ENCODE peak calls at places on chromosomes 11 and 22, in seven cellular contexts. One of them, this sample, is unnamed.

GRCh38 chr22:46052801-46053562 is 76.0 kb upstream of the WNT7B start:
- DNase-seq in brain microvascular endothelial cell: no peak
- DNase-seq in K562: no peak
- DNase-seq in lung: peak; percentile 58
- DNase-seq in neural progenitor cell: no peak
- DNase-seq in BJ: no peak
- DNase-seq in GM20000: no peak
- DNase-seq in this sample: peak; percentile 66

GRCh38 chr22:40322061-40322460 is 24.2 kb upstream of the ADSL start:
- DNase-seq in brain microvascular endothelial cell: no peak
- DNase-seq in K562: peak; percentile 68
- DNase-seq in lung: no peak
- DNase-seq in neural progenitor cell: no peak
- DNase-seq in BJ: no peak
- DNase-seq in GM20000: no peak
- DNase-seq in this sample: no peak

GRCh38 chr11:8709002-8709672 is 26.5 kb downstream of the RPL27A start:
- DNase-seq in brain microvascular endothelial cell: no peak
- DNase-seq in K562: no peak
- DNase-seq in lung: no peak
- DNase-seq in neural progenitor cell: no peak
- DNase-seq in BJ: peak; percentile 96
- DNase-seq in GM20000: no peak
- DNase-seq in this sample: no peak

GRCh38 chr11:66768818-66769217 is 39.8 kb upstream of the SPTBN2 start:
- DNase-seq in brain microvascular endothelial cell: peak; percentile 4
- DNase-seq in K562: no peak
- DNase-seq in lung: no peak
- DNase-seq in neural progenitor cell: no peak
- DNase-seq in BJ: no peak
- DNase-seq in GM20000: no peak
- DNase-seq in this sample: peak; percentile 71

GRCh38 chr11:126426820-126427749 is 71.6 kb downstream of the ST3GAL4 start:
- DNase-seq in brain microvascular endothelial cell: no peak
- DNase-seq in K562: no peak
- DNase-seq in lung: peak; percentile 54
- DNase-seq in neural progenitor cell: no peak
- DNase-seq in BJ: no peak
- DNase-seq in GM20000: no peak
- DNase-seq in this sample: no peak

GRCh38 chr11:134755535-134755934 is 343.5 kb upstream of the B3GAT1 start:
- DNase-seq in brain microvascular endothelial cell: no peak
- DNase-seq in K562: no peak
- DNase-seq in lung: peak; percentile 25
- DNase-seq in neural progenitor cell: no peak
- DNase-seq in BJ: no peak
- DNase-seq in GM20000: no peak
- DNase-seq in this sample: no peak

GRCh38 chr11:12005476-12005875 is 3.0 kb downstream of the DKK3 start:
- DNase-seq in brain microvascular endothelial cell: no peak
- DNase-seq in K562: no peak
- DNase-seq in lung: no peak
- DNase-seq in neural progenitor cell: no peak
- DNase-seq in BJ: peak; percentile 55
- DNase-seq in GM20000: no peak
- DNase-seq in this sample: peak; percentile 61

GRCh38 chr22:38069372-38070249 is 12.4 kb downstream of the PICK1 start:
- DNase-seq in brain microvascular endothelial cell: peak; percentile 62
- DNase-seq in K562: peak; percentile 62
- DNase-seq in lung: no peak
- DNase-seq in neural progenitor cell: peak; percentile 73
- DNase-seq in BJ: no peak
- DNase-seq in GM20000: no peak
- DNase-seq in this sample: no peak

GRCh38 chr22:41405588-41405987 is 23.8 kb downstream of the TEF start:
- DNase-seq in brain microvascular endothelial cell: no peak
- DNase-seq in K562: no peak
- DNase-seq in lung: no peak
- DNase-seq in neural progenitor cell: no peak
- DNase-seq in BJ: no peak
- DNase-seq in GM20000: peak; percentile 49
- DNase-seq in this sample: no peak

GRCh38 chr22:27918351-27919221 is 470 bp downstream of the PITPNB start:
- DNase-seq in brain microvascular endothelial cell: peak; percentile 17
- DNase-seq in K562: peak; percentile 66
- DNase-seq in lung: peak; percentile 50
- DNase-seq in neural progenitor cell: peak; percentile 80
- DNase-seq in BJ: no peak
- DNase-seq in GM20000: peak; percentile 53
- DNase-seq in this sample: peak; percentile 60

GRCh38 chr22:25351631-25352293 is 132.3 kb downstream of the CRYBB2 start:
- DNase-seq in brain microvascular endothelial cell: no peak
- DNase-seq in K562: no peak
- DNase-seq in lung: no peak
- DNase-seq in neural progenitor cell: no peak
- DNase-seq in BJ: no peak
- DNase-seq in GM20000: no peak
- DNase-seq in this sample: no peak

GRCh38 chr11:64234840-64235379 is 526 bp downstream of the VEGFB start:
- DNase-seq in brain microvascular endothelial cell: no peak
- DNase-seq in K562: peak; percentile 44
- DNase-seq in lung: no peak
- DNase-seq in neural progenitor cell: peak; percentile 64
- DNase-seq in BJ: no peak
- DNase-seq in GM20000: no peak
- DNase-seq in this sample: no peak
- TF ChIP-seq CTCF in brain microvascular endothelial cell: no peak
- TF ChIP-seq CTCF in K562: no peak
- TF ChIP-seq CTCF in lung: no peak
- TF ChIP-seq CTCF in neural progenitor cell: peak; percentile 5
- TF ChIP-seq CTCF in BJ: no peak
- TF ChIP-seq CTCF in GM20000: no peak
- TF ChIP-seq CTCF in this sample: no peak

GRCh38 chr22:47154621-47155081 is 392.2 kb downstream of the TBC1D22A start:
- DNase-seq in brain microvascular endothelial cell: no peak
- DNase-seq in K562: no peak
- DNase-seq in lung: no peak
- DNase-seq in neural progenitor cell: no peak
- DNase-seq in BJ: no peak
- DNase-seq in GM20000: no peak
- DNase-seq in this sample: peak; percentile 17
- TF ChIP-seq CTCF in brain microvascular endothelial cell: peak; percentile 17
- TF ChIP-seq CTCF in K562: no peak
- TF ChIP-seq CTCF in lung: no peak
- TF ChIP-seq CTCF in neural progenitor cell: no peak
- TF ChIP-seq CTCF in BJ: peak; percentile 20
- TF ChIP-seq CTCF in GM20000: no peak
- TF ChIP-seq CTCF in this sample: no peak

DNA sequence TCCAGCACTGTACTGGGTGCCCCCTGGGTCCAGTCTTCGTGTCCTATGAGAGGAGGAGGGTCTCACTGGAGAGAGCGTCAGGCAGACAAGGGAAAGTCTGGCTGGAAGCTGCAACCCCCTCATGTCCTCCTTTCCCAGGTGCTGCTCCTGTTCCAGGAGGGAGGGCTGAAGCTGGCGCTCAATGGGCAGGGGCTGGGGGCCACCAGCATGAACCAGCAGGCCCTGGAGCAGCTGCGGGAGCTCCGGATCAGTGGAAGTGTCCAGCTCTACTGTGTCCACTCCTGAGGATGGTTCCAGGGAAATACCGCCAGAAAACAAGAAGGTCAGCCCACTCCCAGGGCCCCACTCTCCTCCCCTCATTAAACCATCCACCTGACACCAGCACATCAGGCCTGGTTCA is 10.2 kb downstream of the LGALS12 start:
- DNase-seq in brain microvascular endothelial cell: no peak
- DNase-seq in K562: no peak
- DNase-seq in lung: no peak
- DNase-seq in neural progenitor cell: no peak
- DNase-seq in BJ: no peak
- DNase-seq in GM20000: no peak
- DNase-seq in this sample: no peak
- TF ChIP-seq CTCF in brain microvascular endothelial cell: no peak
- TF ChIP-seq CTCF in K562: no peak
- TF ChIP-seq CTCF in lung: no peak
- TF ChIP-seq CTCF in neural progenitor cell: no peak
- TF ChIP-seq CTCF in BJ: no peak
- TF ChIP-seq CTCF in GM20000: no peak
- TF ChIP-seq CTCF in this sample: no peak

GRCh38 chr22:16721969-16722368 is 103.2 kb downstream of the XKR3 start:
- DNase-seq in brain microvascular endothelial cell: no peak
- DNase-seq in K562: no peak
- DNase-seq in lung: no peak
- DNase-seq in neural progenitor cell: no peak
- DNase-seq in BJ: no peak
- DNase-seq in GM20000: no peak
- DNase-seq in this sample: no peak

GRCh38 chr22:16717699-16718558 is 107.3 kb downstream of the XKR3 start:
- DNase-seq in brain microvascular endothelial cell: no peak
- DNase-seq in K562: peak; percentile 74
- DNase-seq in lung: no peak
- DNase-seq in neural progenitor cell: no peak
- DNase-seq in BJ: no peak
- DNase-seq in GM20000: no peak
- DNase-seq in this sample: no peak
- TF ChIP-seq CTCF in brain microvascular endothelial cell: no peak
- TF ChIP-seq CTCF in K562: peak; percentile 60
- TF ChIP-seq CTCF in lung: no peak
- TF ChIP-seq CTCF in neural progenitor cell: no peak
- TF ChIP-seq CTCF in BJ: no peak
- TF ChIP-seq CTCF in GM20000: no peak
- TF ChIP-seq CTCF in this sample: no peak

This sample was measured in epithelial cell of esophagus.